ENCODE peak calls at places on chromosome 5, in seven cellular contexts. E is nephron progenitor cell; Q is SK-N-MC; H is AG04450; G is GM12864; L is NCI-H748 treated with DMSO at 0.1 percent for 48 hours; S is stimulated activated CD8-positive, alpha-beta memory T cell treated with anti-CD3 and anti-CD28 coated beads, Interleukin-2, amount 100 ng/mL, for 48 hours. X is an unnamed sample.

GRCh38 chr5:76326559-76327351 is 76.3 kb upstream of the IQGAP2 start:
- DNase-seq in S (no peak), G (no peak), Q (no peak), H (no peak), L (no peak), E (peak; percentile 78), X (peak; percentile 80)

GRCh38 chr5:67648201-67648671 is 451.6 kb upstream of the CD180 start:
- DNase-seq in L (peak; percentile 12), E (no peak), G (no peak), S (no peak), Q (peak; percentile 39), H (no peak), X (no peak)

GRCh38 chr5:16856531-16856930 is 79.6 kb downstream of the MYO10 start:
- DNase-seq in S (no peak), H (peak; percentile 21), G (no peak), E (no peak), L (no peak), Q (no peak), X (no peak)

GRCh38 chr5:38722918-38723317 is 122.9 kb upstream of the OSMR start:
- DNase-seq in E (no peak), G (no peak), S (no peak), H (no peak), L (no peak), Q (no peak), X (no peak)

GRCh38 chr5:176608142-176608705 is 1.7 kb downstream of the GPRIN1 start:
- DNase-seq in H (no peak), Q (no peak), G (no peak), E (no peak), L (no peak), S (no peak), X (no peak)

GRCh38 chr5:127280494-127281220 is 9.9 kb upstream of the MEGF10 start:
- DNase-seq in S (no peak), Q (no peak), E (no peak), L (no peak), G (no peak), H (no peak), X (no peak)

GRCh38 chr5:3127423-3127911 is 376.0 kb upstream of the IRX2 start:
- DNase-seq in L (no peak), G (no peak), S (no peak), E (no peak), Q (no peak), H (no peak), X (no peak)

GRCh38 chr5:176739461-176740051 is 70.8 kb upstream of the UNC5A start:
- DNase-seq in L (no peak), G (no peak), S (no peak), E (no peak), Q (no peak), H (no peak), X (no peak)

GRCh38 chr5:25458628-25459027 is 813.9 kb upstream of the CDH10 start:
- DNase-seq in E (no peak), H (no peak), Q (no peak), G (no peak), L (no peak), S (no peak), X (no peak)

GRCh38 chr5:142011572-142012185 is 1.1 kb downstream of the GNPDA1 start:
- DNase-seq in E (no peak), S (no peak), H (no peak), L (no peak), G (no peak), Q (no peak), X (no peak)

GRCh38 chr5:113447651-113448050 is 12.9 kb upstream of the TSSK1B start:
- DNase-seq in L (no peak), E (no peak), S (no peak), Q (no peak), G (no peak), H (no peak), X (no peak)

GRCh38 chr5:180977852-180978251 is 10.8 kb upstream of the BTNL3 start:
- DNase-seq in S (no peak), H (no peak), Q (no peak), E (no peak), L (no peak), G (no peak), X (no peak)

GRCh38 chr5:57862471-57863282 is 380.1 kb upstream of the ACTBL2 start:
- DNase-seq in S (no peak), H (no peak), L (no peak), G (no peak), Q (no peak), E (no peak), X (no peak)

GRCh38 chr5:51386916-51387853 is 3.9 kb downstream of the ISL1 start:
- DNase-seq in G (no peak), Q (no peak), L (peak; percentile 25), H (no peak), S (no peak), E (peak; percentile 33), X (no peak)

GRCh38 chr5:115586525-115587146 is 15.6 kb downstream of the TICAM2 start:
- DNase-seq in H (no peak), L (peak; percentile 32), E (no peak), Q (no peak), S (no peak), G (no peak), X (no peak)

GRCh38 chr5:122091942-122092600 is 14.0 kb upstream of the LOX start:
- DNase-seq in E (no peak), H (no peak), L (no peak), Q (peak; percentile 26), G (no peak), S (no peak), X (no peak)

GRCh38 chr5:177497297-177498012 is at the start of gene PDLIM7:
- DNase-seq in L (peak; percentile 96), Q (peak; percentile 76), H (peak; percentile 95), S (peak; percentile 94), E (peak; percentile 99), G (peak; percentile 79), X (peak; percentile 93)

GRCh38 chr5:38373733-38374132 is 115.4 kb downstream of the EGFLAM start:
- DNase-seq in S (no peak), L (no peak), Q (peak; percentile 26), E (no peak), H (no peak), G (no peak), X (no peak)

GRCh38 chr5:96692436-96692835 is 30.3 kb downstream of the CAST start:
- DNase-seq in Q (no peak), E (no peak), S (no peak), G (no peak), H (no peak), L (no peak), X (no peak)

GRCh38 chr5:150394103-150394502 is 18.6 kb downstream of the CD74 start:
- DNase-seq in L (no peak), E (no peak), S (no peak), G (no peak), H (peak; percentile 16), Q (no peak), X (no peak)

GRCh38 chr5:9483251-9483650 is 62.6 kb downstream of the SEMA5A start:
- DNase-seq in S (no peak), L (no peak), H (peak; percentile 34), Q (no peak), E (no peak), G (no peak), X (no peak)

GRCh38 chr5:120464627-120465280 is 654 bp downstream of the PRR16 start:
- DNase-seq in Q (no peak), L (no peak), H (no peak), G (no peak), S (no peak), E (peak; percentile 40), X (peak; percentile 60)

GRCh38 chr5:79255786-79256557 is 20.0 kb downstream of the JMY start:
- DNase-seq in S (no peak), L (no peak), Q (no peak), H (no peak), E (peak; percentile 49), G (no peak), X (no peak)

GRCh38 chr5:139103762-139104161 is 94.4 kb downstream of the SIL1 start:
- DNase-seq in Q (no peak), E (no peak), G (no peak), S (no peak), L (no peak), H (no peak), X (no peak)

GRCh38 chr5:141848771-141849370 is 29.3 kb downstream of the PCDH1 start:
- DNase-seq in H (no peak), Q (no peak), S (peak; percentile 14), E (no peak), G (no peak), L (peak; percentile 48), X (peak; percentile 50)

GRCh38 chr5:131109540-131110255 is 55.4 kb downstream of the HINT1 start:
- DNase-seq in L (peak; percentile 30), Q (peak; percentile 51), S (no peak), E (peak; percentile 17), G (no peak), H (no peak), X (peak; percentile 50)

GRCh38 chr5:171842777-171843053 is 57.1 kb downstream of the SMIM23 start:
- DNase-seq in G (no peak), Q (no peak), H (no peak), L (no peak), E (no peak), S (no peak), X (no peak)

GRCh38 chr5:116546033-116546742 is 28.4 kb downstream of the SEMA6A start:
- DNase-seq in G (no peak), H (no peak), E (no peak), S (no peak), Q (no peak), L (no peak), X (no peak)

GRCh38 chr5:1917830-1918487 is 35.2 kb upstream of the IRX4 start:
- DNase-seq in Q (no peak), L (peak; percentile 87), H (no peak), E (no peak), S (no peak), G (no peak), X (no peak)

GRCh38 chr5:135436856-135437795 is 10.0 kb downstream of the DCANP1 start:
- DNase-seq in G (no peak), S (no peak), L (no peak), Q (no peak), H (no peak), E (no peak), X (no peak)

GRCh38 chr5:65062684-65063083 is 294.0 kb downstream of the CWC27 start:
- DNase-seq in H (peak; percentile 50), Q (no peak), G (no peak), L (no peak), S (no peak), E (no peak), X (no peak)

GRCh38 chr5:178291161-178291561 is 58.6 kb upstream of the PHYKPL start:
- DNase-seq in H (no peak), Q (no peak), S (no peak), E (no peak), G (no peak), L (no peak), X (no peak)

GRCh38 chr5:11878846-11879245 is 25.4 kb downstream of the CTNND2 start:
- DNase-seq in L (no peak), H (no peak), S (no peak), G (no peak), E (no peak), Q (no peak), X (no peak)

GRCh38 chr5:181245427-181246275 is 1.9 kb upstream of the RACK1 start:
- DNase-seq in S (no peak), G (no peak), E (no peak), H (no peak), L (no peak), Q (no peak), X (no peak)

GRCh38 chr5:148912714-148913398 is 86.4 kb downstream of the ADRB2 start:
- DNase-seq in G (no peak), Q (no peak), E (no peak), L (no peak), S (no peak), H (peak; percentile 91), X (no peak)

GRCh38 chr5:10513501-10514442 is 50.1 kb upstream of the ANKRD33B start:
- DNase-seq in Q (no peak), H (peak; percentile 57), S (no peak), G (no peak), L (no peak), E (no peak), X (peak; percentile 15)